ENCODE peak calls at places on chromosome 1, in five cellular contexts. R, Z, A, E and B are unnamed samples.
A peak's percentile ranks its signal among the peaks of the same experiment; 100 is the strongest.

GRCh38 chr1:245409341-245410195 is 254.8 kb downstream of the KIF26B start:
- DNase-seq in R (no peak), A (no peak), Z (no peak), E (no peak), B (no peak)

GRCh38 chr1:48808496-48808895 is 31.8 kb upstream of the BEND5 start:
- DNase-seq in A (no peak), Z (no peak), E (no peak), R (no peak), B (no peak)

GRCh38 chr1:155989992-155990325 is 11.6 kb upstream of the ARHGEF2 start:
- DNase-seq in E (no peak), A (no peak), Z (no peak), R (no peak), B (no peak)

GRCh38 chr1:59947047-59947938 is 20.7 kb upstream of the CYP2J2 start:
- DNase-seq in R (peak; percentile 48), E (peak; percentile 76), Z (peak; percentile 70), A (peak; percentile 49), B (peak; percentile 30)

GRCh38 chr1:156851779-156852413 is 7.0 kb downstream of the INSRR start:
- DNase-seq in R (no peak), Z (no peak), A (no peak), E (no peak), B (no peak)

GRCh38 chr1:110523011-110523410 is 4.0 kb upstream of the KCNA10 start:
- DNase-seq in A (no peak), E (no peak), Z (peak; percentile 25), R (no peak), B (no peak)

GRCh38 chr1:9835758-9836631 is 12.2 kb upstream of the CLSTN1 start:
- DNase-seq in A (no peak), E (peak; percentile 91), R (no peak), Z (peak; percentile 28), B (no peak)

GRCh38 chr1:197399691-197400521 is 131.9 kb downstream of the CRB1 start:
- DNase-seq in A (peak; percentile 13), Z (peak; percentile 58), R (peak; percentile 50), E (peak; percentile 71), B (no peak)

GRCh38 chr1:226664413-226665101 is 74.5 kb downstream of the ITPKB start:
- DNase-seq in E (peak; percentile 87), Z (peak; percentile 90), A (no peak), R (no peak), B (no peak)

GRCh38 chr1:234899041-234899787 is 229.4 kb downstream of the TOMM20 start:
- DNase-seq in E (peak; percentile 52), R (no peak), A (no peak), Z (peak; percentile 24), B (no peak)

GRCh38 chr1:166119678-166120077 is 47.1 kb downstream of the FAM78B start:
- DNase-seq in A (no peak), R (no peak), E (no peak), Z (no peak), B (no peak)

GRCh38 chr1:214715126-214715525 is 112.1 kb downstream of the CENPF start:
- DNase-seq in E (no peak), A (no peak), Z (no peak), R (no peak), B (no peak)

GRCh38 chr1:24984800-24985552 is 54.9 kb upstream of the RUNX3 start:
- DNase-seq in A (no peak), R (peak; percentile 67), E (no peak), Z (no peak), B (no peak)

GRCh38 chr1:18470650-18471355 is 9.9 kb upstream of the KLHDC7A start:
- DNase-seq in E (no peak), R (no peak), Z (no peak), A (no peak), B (no peak)

GRCh38 chr1:247056071-247056470 is 22.5 kb downstream of the ZNF670 start:
- DNase-seq in E (no peak), A (no peak), R (no peak), Z (peak; percentile 61), B (no peak)

GRCh38 chr1:2548068-2548589 is 8.0 kb upstream of the TNFRSF14 start:
- DNase-seq in Z (peak; percentile 57), E (peak; percentile 92), R (peak; percentile 88), A (peak; percentile 83), B (peak; percentile 84)

GRCh38 chr1:221576268-221576667 is 165.6 kb downstream of the DUSP10 start:
- DNase-seq in E (peak; percentile 84), R (no peak), A (no peak), Z (peak; percentile 53), B (no peak)

GRCh38 chr1:93448292-93448982 is 519 bp downstream of the FNBP1L start:
- DNase-seq in A (peak; percentile 51), E (peak; percentile 52), R (no peak), Z (peak; percentile 17), B (no peak)

GRCh38 chr1:234845097-234845660 is 235.2 kb upstream of the IRF2BP2 start:
- DNase-seq in E (peak; percentile 11), A (no peak), R (peak; percentile 66), Z (no peak), B (peak; percentile 48)